ENCODE peak calls at places on chromosomes 6 and 20, in six cellular contexts. P is adrenal gland, E is astrocyte, D is AG04449, R is sigmoid colon, Z is fibroblast of lung. T is an unnamed sample.
A peak's percentile ranks its signal among the peaks of the same experiment; 100 is the strongest.

GRCh38 chr6:33372532-33373123 is 19.0 kb upstream of the KIFC1 start:
- DNase-seq in P (no peak), E (no peak), D (no peak), R (no peak), Z (no peak), T (no peak)

GRCh38 chr6:165552248-165552736 is 110.7 kb downstream of the PDE10A start:
- DNase-seq in P (no peak), E (no peak), D (no peak), R (no peak), Z (no peak), T (no peak)

GRCh38 chr6:27839303-27840081 is 72.7 kb downstream of the OR2B2 start:
- DNase-seq in P (peak; percentile 78), E (peak; percentile 86), D (no peak), R (no peak), Z (peak; percentile 77), T (peak; percentile 76)

GRCh38 chr20:48421547-48421946 is 406.3 kb downstream of the PREX1 start:
- DNase-seq in P (no peak), E (no peak), D (no peak), R (no peak), Z (no peak), T (no peak)

GRCh38 chr6:77092971-77093370 is 370.3 kb downstream of the HTR1B start:
- DNase-seq in P (no peak), E (peak; percentile 1), D (peak; percentile 14), R (no peak), Z (peak; percentile 16), T (peak; percentile 76)

GRCh38 chr6:167146977-167147376 is 10.8 kb downstream of the GPR31 start:
- DNase-seq in P (no peak), E (no peak), D (no peak), R (no peak), Z (no peak), T (no peak)

GRCh38 chr20:10113746-10114145 is 79.0 kb downstream of the ANKEF1 start:
- DNase-seq in P (no peak), E (peak; percentile 48), D (no peak), R (no peak), Z (no peak), T (no peak)

GRCh38 chr6:11275598-11275997 is 43.1 kb upstream of the NEDD9 start:
- DNase-seq in P (no peak), E (no peak), D (no peak), R (no peak), Z (no peak), T (no peak)

GRCh38 chr20:24775966-24776365 is 173.1 kb upstream of the CST7 start:
- DNase-seq in P (no peak), E (no peak), D (no peak), R (no peak), Z (no peak), T (no peak)

GRCh38 chr20:3749689-3750639 is 17.5 kb downstream of the HSPA12B start:
- DNase-seq in P (no peak), E (no peak), D (no peak), R (peak; percentile 66), Z (no peak), T (no peak)

GRCh38 chr6:71602385-71602949 is 283.9 kb upstream of the RIMS1 start:
- DNase-seq in P (no peak), E (peak; percentile 95), D (peak; percentile 4), R (no peak), Z (no peak), T (peak; percentile 42)

GRCh38 chr6:111478064-111478476 is 4.9 kb downstream of the REV3L start:
- DNase-seq in P (no peak), E (peak; percentile 61), D (no peak), R (no peak), Z (peak; percentile 33), T (peak; percentile 52)

GRCh38 chr6:51473996-51474975 is 613.1 kb downstream of the PKHD1 start:
- DNase-seq in P (no peak), E (no peak), D (no peak), R (no peak), Z (no peak), T (no peak)

GRCh38 chr20:52823303-52823702 is 148.9 kb upstream of the TSHZ2 start:
- DNase-seq in P (no peak), E (no peak), D (no peak), R (no peak), Z (no peak), T (no peak)

GRCh38 chr6:114315841-114316595 is 26.8 kb downstream of the HS3ST5 start:
- DNase-seq in P (no peak), E (no peak), D (no peak), R (no peak), Z (no peak), T (no peak)

GRCh38 chr6:136600818-136601217 is 50.6 kb upstream of the MAP7 start:
- DNase-seq in P (no peak), E (no peak), D (no peak), R (peak; percentile 85), Z (peak; percentile 67), T (no peak)

GRCh38 chr6:12459945-12460800 is 170.0 kb downstream of the EDN1 start:
- DNase-seq in P (no peak), E (no peak), D (no peak), R (no peak), Z (no peak), T (peak; percentile 41)

GRCh38 chr20:40160151-40160550 is 528.9 kb downstream of the MAFB start:
- DNase-seq in P (peak; percentile 69), E (no peak), D (no peak), R (peak; percentile 67), Z (peak; percentile 54), T (peak; percentile 65)

GRCh38 chr6:49909508-49910047 is 43.2 kb upstream of the CRISP1 start:
- DNase-seq in P (no peak), E (no peak), D (no peak), R (no peak), Z (no peak), T (no peak)

GRCh38 chr6:168107191-168107940 is 28.4 kb upstream of the FRMD1 start:
- DNase-seq in P (no peak), E (no peak), D (no peak), R (no peak), Z (peak; percentile 4), T (peak; percentile 19)

GRCh38 chr6:139370707-139371345 is 3.6 kb downstream of the CITED2 start:
- DNase-seq in P (no peak), E (no peak), D (no peak), R (no peak), Z (no peak), T (peak; percentile 46)

GRCh38 chr20:44388466-44389023 is 33.0 kb downstream of the HNF4A start:
- DNase-seq in P (peak; percentile 84), E (peak; percentile 44), D (peak; percentile 7), R (peak; percentile 71), Z (peak; percentile 80), T (peak; percentile 75)

GRCh38 chr6:94462231-94462630 is 1042.9 kb upstream of the EPHA7 start:
- DNase-seq in P (no peak), E (no peak), D (no peak), R (no peak), Z (no peak), T (no peak)

GRCh38 chr6:108117427-108118358 is 43.2 kb upstream of the OSTM1 start:
- DNase-seq in P (no peak), E (no peak), D (no peak), R (no peak), Z (peak; percentile 18), T (no peak)

DNA sequence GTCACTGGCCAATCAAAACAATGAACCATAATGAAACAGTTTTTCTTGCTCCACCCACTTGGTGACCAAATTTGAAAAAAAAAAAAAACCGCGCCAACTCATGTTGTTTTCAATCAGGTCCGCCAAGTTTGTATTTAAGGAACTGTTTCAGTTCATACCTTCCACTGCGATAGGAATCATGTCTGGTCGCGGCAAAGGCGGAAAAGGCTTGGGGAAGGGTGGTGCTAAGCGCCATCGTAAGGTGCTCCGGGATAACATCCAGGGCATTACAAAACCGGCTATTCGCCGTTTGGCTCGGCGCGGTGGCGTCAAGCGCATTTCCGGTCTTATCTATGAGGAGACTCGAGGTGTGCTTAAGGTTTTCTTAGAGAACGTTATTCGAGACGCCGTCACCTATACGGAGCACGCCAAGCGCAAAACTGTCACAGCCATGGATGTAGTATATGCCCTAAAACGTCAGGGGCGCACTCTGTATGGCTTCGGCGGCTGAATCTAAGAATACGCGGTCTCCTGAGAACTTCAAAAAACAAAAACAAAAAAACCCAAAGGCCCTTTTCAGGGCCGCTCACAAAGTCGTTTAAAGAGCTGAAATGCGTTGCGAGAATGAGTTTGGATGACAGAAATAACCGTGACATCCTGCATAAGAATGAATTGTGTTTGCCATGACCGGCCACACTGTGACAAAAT is 16.7 kb downstream of the HFE start:
- DNase-seq in P (peak; percentile 97), E (peak; percentile 92), D (peak; percentile 79), R (peak; percentile 97), Z (peak; percentile 97), T (peak; percentile 96)
- H3K4me3 ChIP-seq in P (no peak overlapping the region), E (peak overlapping the region; percentile 67), D (peak overlapping the region; percentile 65), R (peak overlapping the region; percentile 54), Z (peak overlapping the region; percentile 58), T (peak overlapping the region; percentile 61)

GRCh38 chr6:44004136-44004535 is 123.1 kb downstream of the MRPL14 start:
- DNase-seq in P (no peak), E (no peak), D (no peak), R (no peak), Z (no peak), T (no peak)

GRCh38 chr6:44003345-44004061 is 123.7 kb downstream of the MRPL14 start:
- DNase-seq in P (no peak), E (no peak), D (no peak), R (no peak), Z (no peak), T (no peak)

GRCh38 chr6:44001318-44001868 is 125.9 kb downstream of the MRPL14 start:
- DNase-seq in P (no peak), E (no peak), D (no peak), R (no peak), Z (peak; percentile 40), T (no peak)

GRCh38 chr6:44002071-44002590 is 125.1 kb downstream of the MRPL14 start:
- DNase-seq in P (no peak), E (no peak), D (no peak), R (no peak), Z (no peak), T (no peak)

GRCh38 chr6:44002591-44003344 is 124.5 kb downstream of the MRPL14 start:
- DNase-seq in P (peak; percentile 71), E (peak; percentile 41), D (no peak), R (no peak), Z (peak; percentile 53), T (no peak)
- TF ChIP-seq CTCF in P (no peak), E (no peak), D (peak; percentile 41), R (no peak), Z (peak; percentile 28), T (peak; percentile 16)

DNA sequence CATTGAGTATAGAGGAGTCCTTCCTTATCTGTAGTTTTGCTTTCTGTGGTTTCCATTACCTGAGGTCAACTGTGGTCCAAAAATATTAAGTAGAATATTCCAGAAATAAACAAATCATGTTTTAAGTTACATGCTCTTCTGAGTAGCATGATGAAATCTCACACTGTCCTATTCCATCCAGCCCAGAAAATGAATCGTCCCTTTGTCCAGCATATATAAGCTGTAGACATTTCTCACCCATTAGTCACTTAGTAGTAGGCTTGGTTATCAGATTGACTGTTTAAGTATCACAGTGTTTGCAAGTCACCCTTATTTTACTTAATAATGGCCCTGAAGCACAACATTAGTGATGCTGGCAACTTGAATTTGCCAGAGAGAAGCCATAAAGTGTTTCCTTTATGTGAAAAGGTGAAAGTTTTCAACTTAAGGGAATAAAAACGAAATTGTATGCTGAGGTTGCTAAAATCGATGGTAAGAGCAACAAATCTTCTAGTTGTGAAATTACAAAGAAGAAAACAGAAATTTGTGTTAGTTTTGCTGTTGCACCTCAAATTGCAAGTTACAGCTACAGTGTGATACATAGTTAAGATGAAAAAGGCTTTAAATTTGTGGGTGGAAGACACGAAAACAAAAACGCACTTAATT is 198.6 kb upstream of the SIM1 start:
- DNase-seq in P (no peak), E (peak; percentile 88), D (peak; percentile 70), R (no peak), Z (peak; percentile 77), T (peak; percentile 86)
- H3K4me3 ChIP-seq in P (no peak overlapping the region), E (no peak overlapping the region), D (no peak overlapping the region), R (no peak overlapping the region), Z (no peak overlapping the region), T (no peak overlapping the region)

GRCh38 chr6:132209351-132209750 is 191.9 kb downstream of the MOXD1 start:
- DNase-seq in P (no peak), E (no peak), D (no peak), R (no peak), Z (no peak), T (no peak)
- TF ChIP-seq CTCF in P (no peak), E (no peak), D (no peak), R (no peak), Z (no peak), T (no peak)